ENCODE peak calls at places on chromosomes 2 and 18, in eight cellular contexts. U is body of pancreas, L is prostate gland, M is right lobe of liver, I is Peyer's patch, P is gastrocnemius medialis, T is HCT116, D is endothelial cell of umbilical vein. N is an unnamed sample.

GRCh38 chr2:189287982-189288494 is 108.5 kb upstream of the COL5A2 start:
- DNase-seq in U (no peak), L (no peak), M (no peak), I (no peak), P (no peak), T (peak), D (peak), N (no peak)

GRCh38 chr18:29181151-29181901 is 1004.4 kb upstream of the CDH2 start:
- DNase-seq in U (peak), L (no peak), M (no peak), I (no peak), P (no peak), T (no peak), D (peak), N (no peak)

GRCh38 chr18:70425236-70425635 is 136.4 kb downstream of the SOCS6 start:
- DNase-seq in U (no peak), L (no peak), M (no peak), I (no peak), P (no peak), T (no peak), D (no peak), N (no peak)

GRCh38 chr18:54127759-54128378 is 96.6 kb downstream of the MBD2 start:
- DNase-seq in U (no peak), L (no peak), M (no peak), I (no peak), P (no peak), T (peak), D (peak), N (no peak)

GRCh38 chr2:67840460-67841068 is 222.2 kb downstream of the C1D start:
- DNase-seq in U (peak), L (peak), M (peak), I (no peak), P (peak), T (peak), D (peak), N (no peak)

GRCh38 chr2:71919701-71920100 is 228.0 kb downstream of the CYP26B1 start:
- DNase-seq in U (no peak), L (no peak), M (no peak), I (no peak), P (no peak), T (no peak), D (no peak), N (no peak)

GRCh38 chr18:46609048-46609447 is 48.0 kb downstream of the LOXHD1 start:
- DNase-seq in U (no peak), L (no peak), M (no peak), I (no peak), P (no peak), T (no peak), D (no peak), N (no peak)

GRCh38 chr2:222859786-222860726 is 780 bp upstream of the ACSL3 start:
- DNase-seq in U (peak), L (peak), M (peak), I (no peak), P (peak), T (no peak), D (peak), N (no peak)

GRCh38 chr18:59690216-59691045 is 6.8 kb downstream of the CCBE1 start:
- DNase-seq in U (no peak), L (no peak), M (no peak), I (no peak), P (no peak), T (no peak), D (no peak), N (no peak)

GRCh38 chr18:69992776-69993175 is 45.1 kb upstream of the CD226 start:
- DNase-seq in U (no peak), L (no peak), M (no peak), I (no peak), P (no peak), T (no peak), D (no peak), N (no peak)

GRCh38 chr18:59141294-59142068 is 1.8 kb downstream of the SEC11C start:
- DNase-seq in U (no peak), L (peak), M (no peak), I (no peak), P (no peak), T (no peak), D (no peak), N (no peak)

GRCh38 chr2:95346236-95346737 is 49.1 kb downstream of the KCNIP3 start:
- DNase-seq in U (peak), L (peak), M (peak), I (no peak), P (peak), T (no peak), D (no peak), N (no peak)

GRCh38 chr18:36322408-36322728 is 24.9 kb downstream of the FHOD3 start:
- DNase-seq in U (no peak), L (no peak), M (no peak), I (no peak), P (no peak), T (no peak), D (no peak), N (peak)

GRCh38 chr18:72672364-72673151 is 128.4 kb upstream of the CBLN2 start:
- DNase-seq in U (peak), L (no peak), M (no peak), I (no peak), P (no peak), T (no peak), D (peak), N (no peak)

GRCh38 chr2:35915261-35915660 is 440.3 kb upstream of the CRIM1 start:
- DNase-seq in U (no peak), L (no peak), M (no peak), I (no peak), P (no peak), T (no peak), D (no peak), N (no peak)

GRCh38 chr2:86507600-86507999 is 55.6 kb downstream of the CHMP3 start:
- DNase-seq in U (no peak), L (no peak), M (no peak), I (no peak), P (no peak), T (no peak), D (no peak), N (no peak)

GRCh38 chr2:56484906-56485305 is 301.1 kb downstream of the CCDC85A start:
- DNase-seq in U (no peak), L (no peak), M (no peak), I (no peak), P (no peak), T (no peak), D (no peak), N (no peak)

GRCh38 chr18:63099848-63100625 is 219.5 kb downstream of the BCL2 start:
- DNase-seq in U (peak), L (no peak), M (peak), I (no peak), P (peak), T (no peak), D (no peak), N (peak)

GRCh38 chr2:127945281-127945680 is 59.5 kb upstream of the AMMECR1L start:
- DNase-seq in U (no peak), L (no peak), M (no peak), I (no peak), P (no peak), T (no peak), D (peak), N (no peak)

GRCh38 chr2:98805412-98806265 is 74.7 kb upstream of the MGAT4A start:
- DNase-seq in U (peak), L (peak), M (peak), I (no peak), P (no peak), T (no peak), D (no peak), N (no peak)

GRCh38 chr2:88452980-88453582 is 588 bp upstream of the FOXI3 start:
- DNase-seq in U (no peak), L (no peak), M (no peak), I (no peak), P (no peak), T (no peak), D (peak), N (no peak)

GRCh38 chr2:117835990-117836760 is 21.7 kb downstream of the DDX18 start:
- DNase-seq in U (peak), L (peak), M (peak), I (peak), P (peak), T (no peak), D (peak), N (no peak)

GRCh38 chr2:125560855-125561254 is 1095.1 kb upstream of the GYPC start:
- DNase-seq in U (no peak), L (no peak), M (no peak), I (no peak), P (no peak), T (no peak), D (no peak), N (no peak)

GRCh38 chr2:42298996-42299754 is 61.8 kb downstream of the COX7A2L start:
- DNase-seq in U (no peak), L (no peak), M (no peak), I (no peak), P (no peak), T (no peak), D (no peak), N (no peak)

GRCh38 chr2:96535331-96535730 is 1.2 kb upstream of the ARID5A start:
- DNase-seq in U (no peak), L (no peak), M (peak), I (no peak), P (no peak), T (no peak), D (no peak), N (no peak)

GRCh38 chr2:7905756-7906155 is 776.1 kb upstream of the ID2 start:
- DNase-seq in U (no peak), L (no peak), M (no peak), I (no peak), P (no peak), T (no peak), D (no peak), N (no peak)

GRCh38 chr2:225841314-225841713 is 441.8 kb downstream of the NYAP2 start:
- DNase-seq in U (no peak), L (peak), M (no peak), I (no peak), P (no peak), T (no peak), D (no peak), N (no peak)

GRCh38 chr2:172214252-172214651 is 111.6 kb upstream of the DLX2 start:
- DNase-seq in U (no peak), L (peak), M (no peak), I (no peak), P (no peak), T (no peak), D (no peak), N (no peak)

GRCh38 chr2:64059270-64059669 is 40.0 kb upstream of the VPS54 start:
- DNase-seq in U (no peak), L (no peak), M (no peak), I (no peak), P (no peak), T (no peak), D (no peak), N (no peak)

GRCh38 chr18:48337053-48337452 is 72.1 kb downstream of the ZBTB7C start:
- DNase-seq in U (no peak), L (no peak), M (no peak), I (no peak), P (no peak), T (no peak), D (no peak), N (no peak)

GRCh38 chr2:203873921-203874631 is 6.5 kb downstream of the CTLA4 start:
- DNase-seq in U (peak), L (no peak), M (no peak), I (no peak), P (no peak), T (no peak), D (no peak), N (no peak)

GRCh38 chr2:233406865-233407264 is 52.6 kb downstream of the DGKD start:
- DNase-seq in U (no peak), L (no peak), M (no peak), I (no peak), P (no peak), T (no peak), D (no peak), N (no peak)

GRCh38 chr18:48996901-48997463 is 46.2 kb upstream of the SMAD7 start:
- DNase-seq in U (no peak), L (no peak), M (no peak), I (no peak), P (no peak), T (peak), D (no peak), N (no peak)

GRCh38 chr18:58228762-58229161 is 184.7 kb downstream of the NEDD4L start:
- DNase-seq in U (no peak), L (no peak), M (no peak), I (no peak), P (no peak), T (no peak), D (no peak), N (no peak)

GRCh38 chr2:102677219-102678215 is 58.2 kb downstream of the SLC9A2 start:
- DNase-seq in U (no peak), L (no peak), M (no peak), I (no peak), P (no peak), T (no peak), D (no peak), N (no peak)

GRCh38 chr2:102678442-102678841 is 59.1 kb downstream of the SLC9A2 start:
- DNase-seq in U (no peak), L (no peak), M (no peak), I (no peak), P (no peak), T (no peak), D (no peak), N (no peak)

GRCh38 chr2:102672124-102672786 is 52.9 kb downstream of the SLC9A2 start:
- DNase-seq in U (no peak), L (no peak), M (no peak), I (no peak), P (no peak), T (no peak), D (no peak), N (no peak)

GRCh38 chr2:102674370-102674769 is 55.0 kb downstream of the SLC9A2 start:
- DNase-seq in U (no peak), L (no peak), M (no peak), I (no peak), P (no peak), T (no peak), D (no peak), N (no peak)

DNA sequence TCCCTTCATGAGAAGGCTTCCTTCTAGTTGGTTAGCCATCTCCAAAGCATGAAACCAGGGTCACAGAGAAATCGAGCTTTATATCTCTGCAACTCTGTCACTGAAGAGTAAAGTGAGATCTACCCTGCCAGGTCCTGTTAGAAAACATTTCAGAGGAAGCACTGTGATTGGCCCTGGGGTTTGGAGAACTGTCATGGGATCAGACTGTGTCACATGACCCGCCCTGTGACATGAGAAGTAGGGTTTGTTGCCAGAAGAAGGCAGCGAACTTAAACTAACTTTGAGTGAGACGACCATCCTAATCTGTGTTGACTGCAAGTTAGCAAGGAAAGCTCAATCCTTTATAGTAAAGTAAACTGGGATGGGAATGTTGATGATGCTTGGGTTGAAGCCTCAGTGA is 55.5 kb downstream of the SLC9A2 start:
- DNase-seq in U (no peak), L (no peak), M (no peak), I (no peak), P (no peak), T (no peak), D (no peak), N (no peak)
- TF ChIP-seq CTCF in U (no peak), L (no peak), M (no peak), I (no peak), P (no peak), T (no peak), D (no peak), N (no peak)

GRCh38 chr2:69434753-69435152 is 2.5 kb downstream of the NFU1 start:
- DNase-seq in U (no peak), L (no peak), M (no peak), I (no peak), P (no peak), T (no peak), D (no peak), N (no peak)

GRCh38 chr2:69437751-69438154 is 518 bp upstream of the NFU1 start:
- DNase-seq in U (peak), L (peak), M (no peak), I (peak), P (peak), T (no peak), D (no peak), N (no peak)

GRCh38 chr2:69438580-69438979 is 1.3 kb upstream of the NFU1 start:
- DNase-seq in U (no peak), L (no peak), M (no peak), I (no peak), P (no peak), T (no peak), D (no peak), N (no peak)

GRCh38 chr2:69436594-69436936 is 670 bp downstream of the NFU1 start:
- DNase-seq in U (no peak), L (peak), M (no peak), I (no peak), P (no peak), T (no peak), D (no peak), N (no peak)

GRCh38 chr2:69436937-69437750 is at the start of gene NFU1:
- DNase-seq in U (peak), L (peak), M (peak), I (peak), P (peak), T (peak), D (peak), N (peak)
- TF ChIP-seq POLR2A in U (peak), L (peak), M (peak), I (peak), P (peak), T (peak), D (peak), N (peak)

DNA sequence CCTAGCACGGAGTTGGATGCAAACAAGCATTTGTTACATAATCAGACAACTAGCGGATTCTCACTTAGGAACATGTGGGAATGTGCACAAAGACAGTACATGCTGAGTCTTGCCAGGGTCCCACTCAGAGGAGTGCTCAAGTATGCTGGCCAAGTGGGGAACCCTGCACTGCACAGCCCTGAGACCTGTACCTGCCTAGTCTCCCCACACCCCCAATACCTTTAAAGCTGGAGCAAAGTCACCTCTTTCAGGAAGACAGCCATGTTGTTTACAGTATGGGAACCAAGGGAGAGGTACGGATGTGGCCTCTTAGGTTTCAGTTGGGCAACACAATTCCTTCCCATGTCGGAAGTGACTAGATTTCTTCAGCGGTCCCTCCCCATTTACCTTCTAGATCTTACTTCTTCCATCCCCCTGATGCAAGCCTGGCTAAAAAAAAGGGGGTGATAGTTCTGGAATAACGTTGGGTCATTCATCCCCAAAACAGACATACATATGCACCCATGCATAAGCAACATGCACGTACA is 10.7 kb downstream of the CXCR1 start:
- DNase-seq in U (no peak), L (no peak), M (no peak), I (no peak), P (no peak), T (no peak), D (no peak), N (no peak)
- H3K27ac ChIP-seq in U (no peak), L (no peak), M (no peak), I (no peak), P (no peak), T (no peak), D (no peak), N (no peak)

DNA sequence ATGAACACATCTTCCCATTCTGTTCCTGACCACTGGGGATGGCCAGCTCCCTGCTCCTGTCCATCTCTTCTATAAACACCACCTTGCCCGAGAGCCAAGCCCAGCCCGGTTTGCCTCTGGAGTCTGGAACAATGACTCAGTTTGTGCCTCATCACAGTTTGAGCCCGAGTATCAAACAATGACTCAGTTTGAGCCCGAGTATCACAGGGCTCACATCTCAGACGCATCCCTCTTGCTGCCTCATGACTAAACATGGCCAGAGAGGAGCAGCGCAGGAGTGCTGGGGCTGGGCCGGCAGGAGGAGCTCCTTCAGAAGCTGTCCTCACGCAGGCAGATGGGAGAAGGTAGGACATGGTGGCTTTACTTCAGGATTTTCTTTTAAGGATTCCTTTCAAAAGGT is 68.7 kb downstream of the PXDN start:
- DNase-seq in U (no peak), L (peak), M (no peak), I (no peak), P (peak), T (peak), D (peak), N (peak)
- TF ChIP-seq CTCF in U (no peak), L (no peak), M (no peak), I (no peak), P (no peak), T (no peak), D (no peak), N (no peak)

GRCh38 chr18:23484783-23485182 is 18.5 kb upstream of the RMC1 start:
- DNase-seq in U (no peak), L (no peak), M (no peak), I (no peak), P (no peak), T (no peak), D (no peak), N (no peak)

GRCh38 chr18:23485386-23485785 is 17.9 kb upstream of the RMC1 start:
- DNase-seq in U (no peak), L (no peak), M (no peak), I (no peak), P (no peak), T (no peak), D (no peak), N (no peak)

GRCh38 chr18:23493654-23494053 is 9.7 kb upstream of the RMC1 start:
- DNase-seq in U (no peak), L (no peak), M (no peak), I (no peak), P (no peak), T (no peak), D (no peak), N (no peak)

DNA sequence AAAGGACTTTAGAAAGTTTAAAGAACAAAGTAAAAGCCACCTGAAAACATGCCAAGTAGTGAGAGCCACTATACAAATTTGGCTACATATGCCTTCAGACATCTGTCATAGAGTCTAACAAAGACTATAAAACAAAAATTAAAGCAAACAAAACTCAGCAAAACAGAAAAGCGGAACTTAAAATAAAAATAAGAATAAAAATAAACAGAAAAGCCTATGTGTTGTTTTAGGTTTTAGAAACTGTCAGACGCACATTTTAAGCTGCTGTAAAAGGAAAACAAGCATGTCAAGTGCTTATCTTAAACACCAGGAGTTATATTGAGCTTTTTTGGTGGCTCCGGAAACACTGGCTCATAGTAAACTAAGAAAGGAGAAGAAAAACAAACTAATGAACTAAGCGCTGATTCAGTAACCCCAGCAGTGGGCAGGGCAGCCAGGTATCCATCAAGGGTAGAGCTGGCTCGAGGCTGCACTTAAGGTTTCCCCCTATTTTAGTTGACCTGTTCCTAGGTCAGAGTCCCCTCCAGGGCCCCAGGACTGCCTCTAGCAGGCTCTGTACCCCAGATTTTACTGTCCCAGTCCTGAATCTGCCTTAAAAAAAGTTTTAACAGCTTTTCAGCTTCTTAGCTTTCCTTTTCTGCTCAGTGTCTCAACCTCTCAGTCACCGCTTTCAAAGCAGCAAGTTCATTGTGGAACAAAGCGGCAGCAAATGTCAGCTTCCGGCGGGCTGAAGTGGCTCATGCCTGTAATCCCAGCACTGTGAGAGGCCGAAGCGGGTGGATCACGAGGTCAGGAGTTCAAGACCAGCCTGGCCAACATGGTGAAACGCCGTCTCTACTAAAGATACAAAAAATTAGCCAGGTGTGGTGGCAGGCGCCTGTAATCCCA is 15.3 kb upstream of the RMC1 start:
- DNase-seq in U (no peak), L (no peak), M (peak), I (peak), P (no peak), T (no peak), D (peak), N (no peak)
- TF ChIP-seq POLR2A in U (no peak), L (no peak), M (no peak), I (no peak), P (no peak), T (no peak), D (no peak), N (no peak)

N was measured in vagina.